ENCODE peak calls at places on chromosomes 12 and 14, in seven cellular contexts. H is AG09309; V is heart right ventricle; P is effector CD4-positive, alpha-beta T cell; T is NCI-H2107; C is sciatic nerve; O is pancreas. Y is an unnamed sample.

GRCh38 chr14:23130875-23131274 is 11.8 kb upstream of the CEBPE start:
- DNase-seq in H (no peak), V (no peak), P (no peak), T (no peak), C (peak; percentile 54), O (no peak), Y (no peak)

GRCh38 chr12:98895086-98895651 is 250.1 kb downstream of the APAF1 start:
- DNase-seq in H (no peak), V (no peak), P (no peak), T (no peak), C (no peak), O (peak; percentile 23), Y (no peak)

GRCh38 chr14:68397827-68398226 is 395.0 kb downstream of the ZFP36L1 start:
- DNase-seq in H (no peak), V (no peak), P (no peak), T (no peak), C (no peak), O (no peak), Y (no peak)

GRCh38 chr12:29691146-29691854 is 92.4 kb downstream of the TMTC1 start:
- DNase-seq in H (no peak), V (no peak), P (no peak), T (no peak), C (no peak), O (no peak), Y (no peak)

GRCh38 chr12:6097384-6097783 is 27.1 kb downstream of the VWF start:
- DNase-seq in H (no peak), V (no peak), P (no peak), T (no peak), C (peak; percentile 12), O (no peak), Y (no peak)

GRCh38 chr12:42625611-42626010 is 36.1 kb upstream of the PRICKLE1 start:
- DNase-seq in H (no peak), V (no peak), P (no peak), T (no peak), C (no peak), O (no peak), Y (no peak)

GRCh38 chr12:94534761-94535613 is 75.3 kb upstream of the CEP83 start:
- DNase-seq in H (no peak), V (no peak), P (no peak), T (no peak), C (no peak), O (no peak), Y (no peak)

GRCh38 chr12:99670635-99671034 is 23.1 kb downstream of the GARIN6 start:
- DNase-seq in H (no peak), V (no peak), P (no peak), T (no peak), C (no peak), O (no peak), Y (no peak)

GRCh38 chr12:75978677-75979076 is 52.9 kb downstream of the PHLDA1 start:
- DNase-seq in H (no peak), V (no peak), P (no peak), T (no peak), C (no peak), O (no peak), Y (no peak)

GRCh38 chr12:112537710-112538396 is 119.1 kb downstream of the PTPN11 start:
- DNase-seq in H (no peak), V (no peak), P (no peak), T (no peak), C (no peak), O (no peak), Y (no peak)

GRCh38 chr12:38392584-38393144 is 76.1 kb downstream of the ALG10B start:
- DNase-seq in H (no peak), V (no peak), P (no peak), T (no peak), C (no peak), O (no peak), Y (no peak)

GRCh38 chr12:26150737-26151450 is 26.1 kb upstream of the BHLHE41 start:
- DNase-seq in H (peak; percentile 46), V (no peak), P (no peak), T (no peak), C (no peak), O (no peak), Y (no peak)

GRCh38 chr12:1518486-1518762 is 76.0 kb downstream of the FBXL14 start:
- DNase-seq in H (no peak), V (no peak), P (no peak), T (no peak), C (no peak), O (no peak), Y (no peak)

GRCh38 chr12:52032431-52032796 is 18.8 kb upstream of the NR4A1 start:
- DNase-seq in H (no peak), V (no peak), P (no peak), T (no peak), C (peak; percentile 86), O (peak; percentile 70), Y (no peak)

GRCh38 chr14:98290596-98290995 is 981.4 kb downstream of the BCL11B start:
- DNase-seq in H (no peak), V (no peak), P (no peak), T (no peak), C (no peak), O (no peak), Y (no peak)

GRCh38 chr14:65336191-65336591 is 76.3 kb upstream of the FUT8 start:
- DNase-seq in H (no peak), V (no peak), P (no peak), T (no peak), C (no peak), O (no peak), Y (peak; percentile 7)

GRCh38 chr12:5648692-5649338 is 216.9 kb downstream of the NTF3 start:
- DNase-seq in H (no peak), V (no peak), P (no peak), T (peak; percentile 57), C (no peak), O (no peak), Y (no peak)

GRCh38 chr12:125773033-125773432 is 707.8 kb downstream of the AACS start:
- DNase-seq in H (no peak), V (no peak), P (no peak), T (no peak), C (peak; percentile 60), O (no peak), Y (no peak)

GRCh38 chr12:113697646-113698504 is 226.2 kb upstream of the LHX5 start:
- DNase-seq in H (no peak), V (no peak), P (no peak), T (no peak), C (no peak), O (no peak), Y (no peak)

GRCh38 chr14:54653764-54654469 is 87.0 kb downstream of the SAMD4A start:
- DNase-seq in H (no peak), V (peak; percentile 46), P (no peak), T (no peak), C (no peak), O (no peak), Y (no peak)

Y was measured in activated CD4-positive, CD25-positive, alpha-beta regulatory T cell treated with anti-CD3 and anti-CD28 coated beads, Interleukin-2, amount 50 U/mL, for 16 hours.